ENCODE peak calls at places on chromosome 13, in seven cellular contexts. J is fibroblast of the aortic adventitia; V is cerebellum; L is mucosa of descending colon; K is bronchial epithelial cell; N is activated CD4-positive, CD25-positive, alpha-beta regulatory T cell treated with anti-CD3 and anti-CD28 coated beads, Interleukin-2, amount 50 U/mL, for 16 hours; S is activated CD8-positive, alpha-beta memory T cell treated with anti-CD3 and anti-CD28 coated beads for 1 hour. F is an unnamed sample.

GRCh38 chr13:113887700-113888201 is 23.9 kb upstream of the GAS6 start:
- DNase-seq in L (no peak), N (no peak), V (no peak), S (no peak), K (no peak), J (peak; percentile 97), F (no peak)

GRCh38 chr13:28636677-28637317 is 22.1 kb upstream of the POMP start:
- DNase-seq in K (peak; percentile 66), J (peak; percentile 75), S (no peak), L (peak; percentile 51), V (peak; percentile 63), N (no peak), F (no peak)

GRCh38 chr13:31908696-31909386 is 122.7 kb upstream of the FRY start:
- DNase-seq in V (no peak), N (no peak), L (no peak), J (peak; percentile 12), S (no peak), K (peak; percentile 34), F (no peak)

GRCh38 chr13:41054212-41054877 is 7.0 kb upstream of the WBP4 start:
- DNase-seq in N (peak; percentile 18), S (no peak), V (no peak), J (peak; percentile 71), K (peak; percentile 56), L (no peak), F (no peak)

GRCh38 chr13:98999635-98999952 is 21.7 kb upstream of the DOCK9 start:
- DNase-seq in J (peak; percentile 66), K (no peak), S (no peak), N (no peak), V (no peak), L (no peak), F (no peak)

GRCh38 chr13:114282143-114282685 is 813 bp downstream of the UPF3A start:
- DNase-seq in J (peak; percentile 68), S (peak; percentile 8), L (peak; percentile 68), N (no peak), V (peak; percentile 47), K (peak; percentile 60), F (peak; percentile 73)

GRCh38 chr13:107767119-107767518 is 448.2 kb downstream of the LIG4 start:
- DNase-seq in V (no peak), L (no peak), J (no peak), N (no peak), S (no peak), K (no peak), F (no peak)

GRCh38 chr13:50527612-50528509 is 315.6 kb downstream of the DLEU7 start:
- DNase-seq in V (no peak), S (no peak), N (no peak), K (peak; percentile 38), L (no peak), J (no peak), F (no peak)

GRCh38 chr13:29573190-29573589 is 22.3 kb downstream of the SLC7A1 start:
- DNase-seq in N (no peak), J (peak; percentile 55), V (no peak), S (no peak), L (peak; percentile 76), K (no peak), F (no peak)

GRCh38 chr13:65966991-65967451 is 1263.1 kb downstream of the PCDH9 start:
- DNase-seq in J (peak; percentile 74), V (no peak), L (no peak), N (no peak), S (no peak), K (peak; percentile 66), F (no peak)

GRCh38 chr13:76522083-76522755 is 364.0 kb downstream of the KCTD12 start:
- DNase-seq in N (no peak), J (peak; percentile 82), V (no peak), K (peak; percentile 65), L (no peak), S (no peak), F (no peak)

GRCh38 chr13:111153977-111154332 is 38.8 kb downstream of the ARHGEF7 start:
- DNase-seq in S (peak; percentile 30), K (peak; percentile 12), J (no peak), N (no peak), V (peak; percentile 41), L (no peak), F (no peak)

GRCh38 chr13:108924154-108924940 is 294.9 kb downstream of the MYO16 start:
- DNase-seq in L (no peak), K (peak; percentile 48), J (peak; percentile 42), V (no peak), N (no peak), S (no peak), F (no peak)

GRCh38 chr13:97953376-97953970 is at the start of gene IPO5:
- DNase-seq in S (no peak), K (no peak), N (no peak), J (no peak), V (no peak), L (no peak), F (no peak)

GRCh38 chr13:98390086-98390697 is 186.7 kb downstream of the STK24 start:
- DNase-seq in V (no peak), S (no peak), L (no peak), N (no peak), J (peak; percentile 28), K (no peak), F (no peak)

GRCh38 chr13:40984670-40985366 is 34.3 kb downstream of the ELF1 start:
- DNase-seq in J (peak; percentile 54), V (no peak), N (no peak), S (no peak), L (no peak), K (peak; percentile 25), F (no peak)

GRCh38 chr13:105008606-105009005 is 1526.9 kb downstream of the EFNB2 start:
- DNase-seq in K (no peak), S (no peak), V (no peak), L (no peak), N (no peak), J (no peak), F (no peak)

GRCh38 chr13:95485045-95485517 is 67.4 kb upstream of the CLDN10 start:
- DNase-seq in N (no peak), K (peak; percentile 73), S (no peak), L (no peak), V (no peak), J (no peak), F (no peak)

GRCh38 chr13:29846475-29847256 is 3.8 kb downstream of the UBL3 start:
- DNase-seq in K (no peak), N (no peak), S (no peak), J (peak; percentile 25), L (no peak), V (no peak), F (no peak)

GRCh38 chr13:98771838-98772611 is 19.6 kb upstream of the SLC15A1 start:
- DNase-seq in L (no peak), S (no peak), J (no peak), V (no peak), N (no peak), K (no peak), F (no peak)